ENCODE peak calls at places on chromosomes 1 and 21, in seven cellular contexts. One of them, this sample, is unnamed.

GRCh38 chr1:118100686-118101300 is 84.2 kb downstream of the SPAG17 start:
- DNase-seq in mammary epithelial cell: peak
- DNase-seq in tibial artery: no peak
- DNase-seq in colonic mucosa: peak
- DNase-seq in AG10803: no peak
- DNase-seq in DND-41: no peak
- DNase-seq in left ventricle myocardium inferior: no peak
- DNase-seq in this sample: no peak

GRCh38 chr1:174902531-174903099 is 97.1 kb upstream of the CACYBP start:
- DNase-seq in mammary epithelial cell: peak
- DNase-seq in tibial artery: no peak
- DNase-seq in colonic mucosa: no peak
- DNase-seq in AG10803: no peak
- DNase-seq in DND-41: no peak
- DNase-seq in left ventricle myocardium inferior: no peak
- DNase-seq in this sample: peak

GRCh38 chr1:181482521-181483083 is 715 bp upstream of the CACNA1E start:
- DNase-seq in mammary epithelial cell: peak
- DNase-seq in tibial artery: no peak
- DNase-seq in colonic mucosa: peak
- DNase-seq in AG10803: peak
- DNase-seq in DND-41: no peak
- DNase-seq in left ventricle myocardium inferior: no peak
- DNase-seq in this sample: peak

GRCh38 chr1:63115527-63115926 is 206.8 kb upstream of the FOXD3 start:
- DNase-seq in mammary epithelial cell: no peak
- DNase-seq in tibial artery: no peak
- DNase-seq in colonic mucosa: no peak
- DNase-seq in AG10803: no peak
- DNase-seq in DND-41: no peak
- DNase-seq in left ventricle myocardium inferior: no peak
- DNase-seq in this sample: no peak

GRCh38 chr1:192453360-192454045 is 122.1 kb upstream of the RGS1 start:
- DNase-seq in mammary epithelial cell: no peak
- DNase-seq in tibial artery: no peak
- DNase-seq in colonic mucosa: no peak
- DNase-seq in AG10803: no peak
- DNase-seq in DND-41: no peak
- DNase-seq in left ventricle myocardium inferior: no peak
- DNase-seq in this sample: no peak

GRCh38 chr1:17658837-17659236 is 96.3 kb upstream of the ACTL8 start:
- DNase-seq in mammary epithelial cell: no peak
- DNase-seq in tibial artery: no peak
- DNase-seq in colonic mucosa: no peak
- DNase-seq in AG10803: no peak
- DNase-seq in DND-41: no peak
- DNase-seq in left ventricle myocardium inferior: no peak
- DNase-seq in this sample: no peak

GRCh38 chr21:38758815-38759214 is 46.9 kb upstream of the ETS2 start:
- DNase-seq in mammary epithelial cell: no peak
- DNase-seq in tibial artery: no peak
- DNase-seq in colonic mucosa: no peak
- DNase-seq in AG10803: no peak
- DNase-seq in DND-41: no peak
- DNase-seq in left ventricle myocardium inferior: no peak
- DNase-seq in this sample: no peak

GRCh38 chr1:228146761-228147693 is 2.7 kb upstream of the GJC2 start:
- DNase-seq in mammary epithelial cell: no peak
- DNase-seq in tibial artery: no peak
- DNase-seq in colonic mucosa: no peak
- DNase-seq in AG10803: no peak
- DNase-seq in DND-41: no peak
- DNase-seq in left ventricle myocardium inferior: no peak
- DNase-seq in this sample: no peak

GRCh38 chr1:7300893-7301292 is 470.2 kb upstream of the VAMP3 start:
- DNase-seq in mammary epithelial cell: peak
- DNase-seq in tibial artery: no peak
- DNase-seq in colonic mucosa: peak
- DNase-seq in AG10803: peak
- DNase-seq in DND-41: no peak
- DNase-seq in left ventricle myocardium inferior: no peak
- DNase-seq in this sample: peak

GRCh38 chr1:55131801-55132200 is 83.4 kb downstream of the USP24 start:
- DNase-seq in mammary epithelial cell: peak
- DNase-seq in tibial artery: no peak
- DNase-seq in colonic mucosa: no peak
- DNase-seq in AG10803: peak
- DNase-seq in DND-41: no peak
- DNase-seq in left ventricle myocardium inferior: no peak
- DNase-seq in this sample: peak

GRCh38 chr1:238558156-238558555 is 667.4 kb upstream of the ZP4 start:
- DNase-seq in mammary epithelial cell: peak
- DNase-seq in tibial artery: no peak
- DNase-seq in colonic mucosa: no peak
- DNase-seq in AG10803: peak
- DNase-seq in DND-41: no peak
- DNase-seq in left ventricle myocardium inferior: no peak
- DNase-seq in this sample: peak

GRCh38 chr1:22772054-22772453 is 61.4 kb downstream of the EPHB2 start:
- DNase-seq in mammary epithelial cell: no peak
- DNase-seq in tibial artery: peak
- DNase-seq in colonic mucosa: no peak
- DNase-seq in AG10803: no peak
- DNase-seq in DND-41: no peak
- DNase-seq in left ventricle myocardium inferior: no peak
- DNase-seq in this sample: no peak

GRCh38 chr1:4868521-4868920 is 214.1 kb downstream of the AJAP1 start:
- DNase-seq in mammary epithelial cell: no peak
- DNase-seq in tibial artery: no peak
- DNase-seq in colonic mucosa: no peak
- DNase-seq in AG10803: no peak
- DNase-seq in DND-41: no peak
- DNase-seq in left ventricle myocardium inferior: no peak
- DNase-seq in this sample: no peak

GRCh38 chr1:223748773-223749733 is 36.7 kb downstream of the CAPN2 start:
- DNase-seq in mammary epithelial cell: no peak
- DNase-seq in tibial artery: peak
- DNase-seq in colonic mucosa: peak
- DNase-seq in AG10803: peak
- DNase-seq in DND-41: peak
- DNase-seq in left ventricle myocardium inferior: peak
- DNase-seq in this sample: peak

GRCh38 chr1:186206046-186206564 is 168.9 kb downstream of the TPR start:
- DNase-seq in mammary epithelial cell: no peak
- DNase-seq in tibial artery: no peak
- DNase-seq in colonic mucosa: no peak
- DNase-seq in AG10803: no peak
- DNase-seq in DND-41: peak
- DNase-seq in left ventricle myocardium inferior: no peak
- DNase-seq in this sample: no peak

GRCh38 chr1:162612606-162613400 is 19.5 kb upstream of the DDR2 start:
- DNase-seq in mammary epithelial cell: no peak
- DNase-seq in tibial artery: peak
- DNase-seq in colonic mucosa: no peak
- DNase-seq in AG10803: peak
- DNase-seq in DND-41: no peak
- DNase-seq in left ventricle myocardium inferior: peak
- DNase-seq in this sample: no peak

GRCh38 chr1:33599516-33600115 is 127.2 kb downstream of the ZSCAN20 start:
- DNase-seq in mammary epithelial cell: no peak
- DNase-seq in tibial artery: no peak
- DNase-seq in colonic mucosa: no peak
- DNase-seq in AG10803: no peak
- DNase-seq in DND-41: no peak
- DNase-seq in left ventricle myocardium inferior: no peak
- DNase-seq in this sample: no peak

GRCh38 chr21:21971384-21971783 is 973.2 kb downstream of the NCAM2 start:
- DNase-seq in mammary epithelial cell: no peak
- DNase-seq in tibial artery: no peak
- DNase-seq in colonic mucosa: no peak
- DNase-seq in AG10803: no peak
- DNase-seq in DND-41: no peak
- DNase-seq in left ventricle myocardium inferior: no peak
- DNase-seq in this sample: no peak

GRCh38 chr1:2526824-2527552 is 592 bp upstream of the PANK4 start:
- DNase-seq in mammary epithelial cell: peak
- DNase-seq in tibial artery: peak
- DNase-seq in colonic mucosa: peak
- DNase-seq in AG10803: peak
- DNase-seq in DND-41: peak
- DNase-seq in left ventricle myocardium inferior: peak
- DNase-seq in this sample: peak

GRCh38 chr1:167825419-167826079 is 88.4 kb downstream of the ADCY10 start:
- DNase-seq in mammary epithelial cell: no peak
- DNase-seq in tibial artery: no peak
- DNase-seq in colonic mucosa: no peak
- DNase-seq in AG10803: no peak
- DNase-seq in DND-41: no peak
- DNase-seq in left ventricle myocardium inferior: no peak
- DNase-seq in this sample: no peak

GRCh38 chr1:110067957-110068645 is 2.4 kb downstream of the ALX3 start:
- DNase-seq in mammary epithelial cell: no peak
- DNase-seq in tibial artery: no peak
- DNase-seq in colonic mucosa: no peak
- DNase-seq in AG10803: no peak
- DNase-seq in DND-41: no peak
- DNase-seq in left ventricle myocardium inferior: no peak
- DNase-seq in this sample: no peak

GRCh38 chr1:24118410-24119242 is 6.7 kb upstream of the MYOM3 start:
- DNase-seq in mammary epithelial cell: no peak
- DNase-seq in tibial artery: no peak
- DNase-seq in colonic mucosa: peak
- DNase-seq in AG10803: no peak
- DNase-seq in DND-41: no peak
- DNase-seq in left ventricle myocardium inferior: no peak
- DNase-seq in this sample: no peak

GRCh38 chr1:107990606-107991005 is 25.6 kb upstream of the VAV3 start:
- DNase-seq in mammary epithelial cell: peak
- DNase-seq in tibial artery: no peak
- DNase-seq in colonic mucosa: no peak
- DNase-seq in AG10803: no peak
- DNase-seq in DND-41: no peak
- DNase-seq in left ventricle myocardium inferior: no peak
- DNase-seq in this sample: peak
- H3K4me3 ChIP-seq in mammary epithelial cell: no peak
- H3K4me3 ChIP-seq in tibial artery: no peak
- H3K4me3 ChIP-seq in colonic mucosa: no peak
- H3K4me3 ChIP-seq in AG10803: no peak
- H3K4me3 ChIP-seq in DND-41: no peak
- H3K4me3 ChIP-seq in left ventricle myocardium inferior: no peak
- H3K4me3 ChIP-seq in this sample: no peak

GRCh38 chr1:70993841-70994240 is 53.8 kb downstream of the PTGER3 start:
- DNase-seq in mammary epithelial cell: no peak
- DNase-seq in tibial artery: no peak
- DNase-seq in colonic mucosa: no peak
- DNase-seq in AG10803: no peak
- DNase-seq in DND-41: no peak
- DNase-seq in left ventricle myocardium inferior: no peak
- DNase-seq in this sample: no peak

GRCh38 chr1:70992521-70992920 is 55.1 kb downstream of the PTGER3 start:
- DNase-seq in mammary epithelial cell: no peak
- DNase-seq in tibial artery: no peak
- DNase-seq in colonic mucosa: no peak
- DNase-seq in AG10803: no peak
- DNase-seq in DND-41: no peak
- DNase-seq in left ventricle myocardium inferior: no peak
- DNase-seq in this sample: no peak

GRCh38 chr1:70994753-70995152 is 52.9 kb downstream of the PTGER3 start:
- DNase-seq in mammary epithelial cell: no peak
- DNase-seq in tibial artery: no peak
- DNase-seq in colonic mucosa: no peak
- DNase-seq in AG10803: no peak
- DNase-seq in DND-41: no peak
- DNase-seq in left ventricle myocardium inferior: no peak
- DNase-seq in this sample: no peak

GRCh38 chr1:70990460-70991253 is 57.0 kb downstream of the PTGER3 start:
- DNase-seq in mammary epithelial cell: no peak
- DNase-seq in tibial artery: no peak
- DNase-seq in colonic mucosa: no peak
- DNase-seq in AG10803: no peak
- DNase-seq in DND-41: no peak
- DNase-seq in left ventricle myocardium inferior: no peak
- DNase-seq in this sample: no peak
- TF ChIP-seq CTCF in mammary epithelial cell: no peak
- TF ChIP-seq CTCF in tibial artery: no peak
- TF ChIP-seq CTCF in colonic mucosa: no peak
- TF ChIP-seq CTCF in AG10803: no peak
- TF ChIP-seq CTCF in DND-41: no peak
- TF ChIP-seq CTCF in left ventricle myocardium inferior: no peak
- TF ChIP-seq CTCF in this sample: no peak

DNA sequence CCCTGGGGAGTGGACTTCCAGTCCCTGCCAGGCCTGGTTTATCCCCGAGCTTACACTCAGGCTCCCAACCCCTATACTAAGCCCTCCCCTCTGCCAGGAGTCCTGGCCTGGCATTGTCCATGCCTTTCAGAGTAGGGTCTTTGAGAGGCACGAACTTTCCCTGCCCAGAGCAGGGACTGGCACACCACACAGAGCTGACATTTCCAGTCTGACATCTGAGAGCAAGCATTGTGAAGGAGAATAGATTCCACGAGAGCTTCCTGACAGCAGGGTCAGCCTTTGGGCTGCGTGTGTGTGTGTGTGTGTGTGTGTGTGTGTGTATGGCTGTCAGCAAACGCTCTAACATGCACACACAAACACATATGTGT is 59.5 kb upstream of the LAPTM5 start:
- DNase-seq in mammary epithelial cell: no peak
- DNase-seq in tibial artery: no peak
- DNase-seq in colonic mucosa: no peak
- DNase-seq in AG10803: peak
- DNase-seq in DND-41: no peak
- DNase-seq in left ventricle myocardium inferior: no peak
- DNase-seq in this sample: no peak
- H3K4me3 ChIP-seq in mammary epithelial cell: no peak
- H3K4me3 ChIP-seq in tibial artery: no peak
- H3K4me3 ChIP-seq in colonic mucosa: no peak
- H3K4me3 ChIP-seq in AG10803: no peak
- H3K4me3 ChIP-seq in DND-41: no peak
- H3K4me3 ChIP-seq in left ventricle myocardium inferior: no peak
- H3K4me3 ChIP-seq in this sample: no peak

GRCh38 chr1:88549536-88549935 is 134.5 kb upstream of the PKN2 start:
- DNase-seq in mammary epithelial cell: no peak
- DNase-seq in tibial artery: no peak
- DNase-seq in colonic mucosa: no peak
- DNase-seq in AG10803: peak
- DNase-seq in DND-41: no peak
- DNase-seq in left ventricle myocardium inferior: no peak
- DNase-seq in this sample: peak

GRCh38 chr1:88557044-88557443 is 127.0 kb upstream of the PKN2 start:
- DNase-seq in mammary epithelial cell: no peak
- DNase-seq in tibial artery: no peak
- DNase-seq in colonic mucosa: no peak
- DNase-seq in AG10803: no peak
- DNase-seq in DND-41: no peak
- DNase-seq in left ventricle myocardium inferior: no peak
- DNase-seq in this sample: no peak

DNA sequence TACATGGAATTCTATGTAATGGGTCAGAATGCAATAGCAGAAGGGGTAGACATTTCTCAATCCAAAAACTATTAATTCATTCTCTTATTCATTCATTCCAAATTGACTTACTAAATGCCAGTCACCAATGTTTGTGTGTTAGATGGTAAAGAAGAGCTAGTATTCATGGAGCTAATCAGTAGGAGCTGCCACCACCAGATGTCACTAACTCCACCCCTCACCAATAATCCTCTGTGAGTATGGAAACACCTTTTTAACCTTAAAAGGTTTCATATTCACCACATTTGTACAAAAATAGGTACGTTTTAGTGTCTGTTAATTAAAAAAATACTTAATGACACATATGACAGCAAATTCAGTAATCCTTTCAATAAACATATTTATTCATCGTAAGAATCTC is 131.8 kb upstream of the PKN2 start:
- DNase-seq in mammary epithelial cell: no peak
- DNase-seq in tibial artery: no peak
- DNase-seq in colonic mucosa: no peak
- DNase-seq in AG10803: no peak
- DNase-seq in DND-41: no peak
- DNase-seq in left ventricle myocardium inferior: no peak
- DNase-seq in this sample: no peak
- TF ChIP-seq CTCF in mammary epithelial cell: peak
- TF ChIP-seq CTCF in tibial artery: no peak
- TF ChIP-seq CTCF in colonic mucosa: no peak
- TF ChIP-seq CTCF in AG10803: no peak
- TF ChIP-seq CTCF in DND-41: peak
- TF ChIP-seq CTCF in left ventricle myocardium inferior: no peak
- TF ChIP-seq CTCF in this sample: peak

This sample was measured in epithelial cell of esophagus.